ENCODE peak calls at places on chromosomes 1 and 21, in six cellular contexts. W is cardiac muscle cell, I is transverse colon, X is neural progenitor cell, N is Calu3, V is epithelial cell of esophagus. L is an unnamed sample.

GRCh38 chr1:15739259-15739658 is 3.0 kb upstream of the TMEM82 start:
- DNase-seq in V (no peak), I (no peak), X (no peak), W (no peak), N (no peak), L (no peak)

GRCh38 chr1:153441238-153441755 is 19.2 kb downstream of the S100A7 start:
- DNase-seq in I (no peak), N (no peak), X (no peak), W (peak; percentile 4), V (no peak), L (no peak)

GRCh38 chr1:44406761-44407429 is 1.8 kb downstream of the RNF220 start:
- DNase-seq in V (no peak), N (no peak), I (no peak), X (peak; percentile 68), W (peak; percentile 27), L (no peak)

GRCh38 chr1:149844096-149844495 is 55.3 kb upstream of the BOLA1 start:
- DNase-seq in N (no peak), X (peak; percentile 0), I (no peak), W (no peak), V (peak; percentile 82), L (no peak)

GRCh38 chr1:62090016-62090415 is 104.6 kb upstream of the L1TD1 start:
- DNase-seq in N (no peak), I (no peak), V (no peak), X (no peak), W (no peak), L (no peak)

GRCh38 chr1:32639489-32640075 is 10.8 kb downstream of the ZBTB8OS start:
- DNase-seq in V (no peak), N (no peak), X (no peak), I (no peak), W (no peak), L (no peak)

GRCh38 chr1:83845437-83846071 is 153.4 kb downstream of the TTLL7 start:
- DNase-seq in I (no peak), X (no peak), N (no peak), W (no peak), V (peak; percentile 32), L (no peak)

GRCh38 chr1:113390871-113391642 is 742 bp downstream of the MAGI3 start:
- DNase-seq in I (peak; percentile 62), W (peak; percentile 39), V (peak; percentile 57), X (peak; percentile 61), N (peak; percentile 45), L (no peak)

GRCh38 chr1:225767591-225768540 is 9.8 kb upstream of the SRP9 start:
- DNase-seq in W (no peak), N (no peak), V (peak; percentile 79), X (no peak), I (peak; percentile 40), L (no peak)

GRCh38 chr1:228487336-228488106 is at the start of gene RNF187:
- DNase-seq in I (peak; percentile 91), V (peak; percentile 24), W (peak; percentile 63), N (peak; percentile 96), X (peak; percentile 67), L (peak; percentile 58)

GRCh38 chr1:15948600-15949452 is 27.1 kb downstream of the ZBTB17 start:
- DNase-seq in I (peak; percentile 60), N (no peak), V (peak; percentile 92), X (no peak), W (no peak), L (peak; percentile 84)

GRCh38 chr1:64519921-64520320 is 50.0 kb downstream of the CACHD1 start:
- DNase-seq in I (no peak), N (no peak), V (no peak), X (no peak), W (peak; percentile 78), L (no peak)

GRCh38 chr1:216566809-216567208 is 143.6 kb upstream of the USH2A start:
- DNase-seq in V (peak; percentile 48), N (peak; percentile 23), I (no peak), X (no peak), W (no peak), L (no peak)

GRCh38 chr21:44817914-44818635 is at the start of gene SUMO3:
- DNase-seq in V (peak; percentile 78), N (peak; percentile 83), X (peak; percentile 88), W (peak; percentile 79), I (peak; percentile 90), L (peak; percentile 62)

GRCh38 chr21:34336756-34337391 is 26.9 kb upstream of the KCNE2 start:
- DNase-seq in I (no peak), N (no peak), X (no peak), V (peak; percentile 45), W (no peak), L (no peak)

GRCh38 chr1:214306270-214306669 is 25.3 kb downstream of the SMYD2 start:
- DNase-seq in N (no peak), V (no peak), W (no peak), I (no peak), X (no peak), L (no peak)

GRCh38 chr1:228488818-228489674 is 1.9 kb downstream of the RNF187 start:
- DNase-seq in X (no peak), W (no peak), V (no peak), N (no peak), I (no peak), L (no peak)

GRCh38 chr21:38950388-38951094 is 144.8 kb downstream of the ETS2 start:
- DNase-seq in X (no peak), V (peak; percentile 67), W (no peak), I (peak; percentile 73), N (peak; percentile 17), L (no peak)

GRCh38 chr21:34882719-34883131 is 166.4 kb downstream of the RUNX1 start:
- DNase-seq in V (no peak), W (no peak), I (no peak), N (no peak), X (no peak), L (no peak)

GRCh38 chr1:201653883-201654282 is 115.0 kb downstream of the NAV1 start:
- DNase-seq in V (no peak), W (no peak), I (no peak), X (no peak), N (no peak), L (no peak)

GRCh38 chr1:118826669-118827068 is 161.5 kb downstream of the TBX15 start:
- DNase-seq in X (peak; percentile 12), W (no peak), V (peak; percentile 46), N (no peak), I (no peak), L (no peak)

GRCh38 chr1:7541629-7542028 is 229.5 kb upstream of the VAMP3 start:
- DNase-seq in I (no peak), N (no peak), X (no peak), V (no peak), W (no peak), L (no peak)

GRCh38 chr1:225899044-225899925 is 10.3 kb upstream of the LEFTY1 start:
- DNase-seq in N (no peak), W (no peak), X (peak; percentile 50), I (no peak), V (no peak), L (no peak)

GRCh38 chr1:20211511-20211931 is 25.2 kb upstream of the PLA2G2C start:
- DNase-seq in X (no peak), N (peak; percentile 46), I (peak; percentile 62), W (no peak), V (peak; percentile 83), L (no peak)

DNA sequence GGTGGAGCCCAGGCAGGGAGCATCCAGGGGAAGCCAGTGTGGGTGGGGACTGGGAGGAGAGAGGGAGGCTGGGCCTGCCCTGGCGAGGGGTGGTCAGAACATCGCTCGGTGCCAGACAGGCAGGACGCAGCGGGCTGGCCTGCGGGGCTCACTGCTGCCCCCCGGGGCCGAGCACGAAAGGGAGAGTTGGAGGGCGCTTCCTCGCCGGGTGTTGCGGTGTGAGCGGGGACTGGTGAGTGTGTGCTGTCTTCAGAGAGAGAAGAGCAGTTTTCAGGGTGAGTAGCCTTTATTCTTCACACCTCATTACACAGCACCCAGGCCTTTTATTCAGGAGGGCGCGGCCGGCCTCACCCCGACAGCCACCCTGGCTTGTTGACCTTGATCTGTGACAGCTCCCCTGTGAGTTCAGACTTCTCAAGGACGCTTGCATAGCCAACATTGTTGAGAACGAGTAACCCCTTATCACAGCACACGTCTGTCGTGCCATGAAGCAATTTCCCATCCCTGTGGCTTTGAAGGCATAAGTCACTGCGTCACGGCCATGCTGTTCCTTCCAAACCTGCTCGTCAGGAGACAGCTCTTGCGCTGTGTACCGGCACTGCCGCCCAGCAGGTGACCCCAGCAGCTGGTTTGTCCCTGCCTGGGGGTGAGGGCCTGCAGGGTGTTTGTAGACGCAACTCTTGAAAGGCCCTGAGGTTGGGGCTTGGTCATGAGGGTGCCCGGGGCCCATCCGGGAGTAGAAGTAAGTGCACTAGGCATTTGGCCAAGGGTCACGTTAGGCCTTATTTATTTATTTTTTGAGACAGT is 54.6 kb downstream of the PRKCZ start:
- DNase-seq in N (no peak), X (peak; percentile 41), V (no peak), W (peak; percentile 57), I (no peak), L (no peak)
- TF ChIP-seq CTCF in N (no peak), X (peak; percentile 29), V (no peak), W (peak; percentile 6), I (no peak), L (no peak)

GRCh38 chr1:233394860-233395717 is 67.6 kb downstream of the MAP3K21 start:
- DNase-seq in W (peak; percentile 67), N (peak; percentile 59), X (peak; percentile 69), I (no peak), V (peak; percentile 68), L (no peak)
- TF ChIP-seq CTCF in W (peak; percentile 83), N (peak; percentile 75), X (peak; percentile 89), I (peak; percentile 47), V (peak; percentile 87), L (no peak)

GRCh38 chr1:39657402-39657801 is 14.5 kb downstream of the NT5C1A start:
- DNase-seq in I (no peak), V (no peak), W (no peak), N (no peak), X (no peak), L (no peak)

GRCh38 chr1:39659538-39659937 is 12.4 kb downstream of the NT5C1A start:
- DNase-seq in V (no peak), N (no peak), X (no peak), W (no peak), I (no peak), L (no peak)

GRCh38 chr1:39656416-39656815 is 15.5 kb downstream of the NT5C1A start:
- DNase-seq in V (no peak), I (no peak), X (no peak), W (no peak), N (no peak), L (no peak)

GRCh38 chr1:39659110-39659509 is 12.8 kb downstream of the NT5C1A start:
- DNase-seq in X (no peak), I (no peak), W (no peak), V (no peak), N (no peak), L (no peak)

DNA sequence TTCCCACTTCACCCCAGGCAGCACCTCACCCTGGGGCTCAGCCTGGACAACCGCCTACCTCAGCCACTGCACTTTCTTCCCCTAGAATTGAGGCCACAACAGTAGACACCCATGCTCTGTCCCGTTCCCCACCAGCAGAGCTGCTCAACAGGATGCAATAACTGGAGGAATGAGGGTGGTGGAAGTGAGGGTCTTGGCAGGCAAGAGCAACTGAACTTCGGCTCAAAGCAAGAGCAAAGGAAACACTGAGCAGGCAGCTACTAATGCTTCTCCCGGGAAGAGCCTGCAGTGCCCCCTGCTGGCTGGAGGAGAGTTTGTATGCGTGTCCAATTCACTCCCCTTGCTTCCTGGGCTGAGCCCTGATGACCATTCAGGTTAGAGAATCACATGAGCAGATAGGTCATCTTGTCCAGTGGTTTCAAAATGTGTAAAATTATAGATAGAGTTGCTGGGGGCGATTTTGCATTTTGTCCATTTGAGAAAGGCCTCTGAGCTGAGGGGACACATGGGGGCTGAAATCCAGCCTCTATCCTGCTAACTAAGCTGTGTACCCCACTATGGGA is 13.9 kb downstream of the NT5C1A start:
- DNase-seq in V (peak; percentile 70), X (peak; percentile 86), I (peak; percentile 68), N (peak; percentile 66), W (peak; percentile 73), L (no peak)
- TF ChIP-seq CTCF in V (peak; percentile 79), X (peak; percentile 88), I (peak; percentile 64), N (peak; percentile 75), W (peak; percentile 85), L (no peak)

GRCh38 chr1:169367096-169367685 is 406 bp downstream of the NME7 start:
- DNase-seq in I (no peak), W (no peak), X (peak; percentile 2), N (no peak), V (no peak), L (no peak)
- TF ChIP-seq CTCF in I (no peak), W (no peak), X (no peak), N (no peak), V (no peak), L (no peak)